ENCODE peak calls at places on chromosomes 5 and 9, in four cellular contexts. J, N, C and V are unnamed samples.

GRCh38 chr5:136295914-136296313 is 69.4 kb downstream of the TRPC7 start:
- DNase-seq in J (no peak), N (no peak), C (no peak), V (no peak)

GRCh38 chr5:60445427-60445826 is 254.5 kb downstream of the DEPDC1B start:
- DNase-seq in J (no peak), N (no peak), C (no peak), V (no peak)

GRCh38 chr9:131503626-131504465 is 1.1 kb downstream of the POMT1 start:
- DNase-seq in J (no peak), N (no peak), C (peak), V (no peak)

GRCh38 chr9:135480071-135480941 is 724 bp downstream of the PPP1R26 start:
- DNase-seq in J (no peak), N (no peak), C (peak), V (no peak)

GRCh38 chr9:115127191-115127817 is 9.3 kb upstream of the TNC start:
- DNase-seq in J (no peak), N (no peak), C (no peak), V (no peak)

GRCh38 chr5:59793000-59793399 is 100.5 kb downstream of the PDE4D start:
- DNase-seq in J (no peak), N (no peak), C (peak), V (no peak)

GRCh38 chr5:124596595-124597388 is 149.6 kb downstream of the ZNF608 start:
- DNase-seq in J (peak), N (no peak), C (peak), V (no peak)

GRCh38 chr9:89874351-89875321 is 269.8 kb downstream of the GADD45G start:
- DNase-seq in J (no peak), N (no peak), C (no peak), V (no peak)

GRCh38 chr9:73152953-73153352 is 1.3 kb downstream of the ANXA1 start:
- DNase-seq in J (no peak), N (peak), C (no peak), V (no peak)

GRCh38 chr9:123460091-123460490 is 104.1 kb downstream of the CRB2 start:
- DNase-seq in J (no peak), N (no peak), C (no peak), V (no peak)

GRCh38 chr5:89537800-89538199 is 654.8 kb upstream of the MEF2C start:
- DNase-seq in J (no peak), N (no peak), C (no peak), V (no peak)

GRCh38 chr9:116191757-116192415 is 38.3 kb downstream of the PAPPA start:
- DNase-seq in J (no peak), N (no peak), C (peak), V (peak)

GRCh38 chr5:146359836-146360235 is 21.2 kb downstream of the POU4F3 start:
- DNase-seq in J (no peak), N (no peak), C (no peak), V (no peak)

GRCh38 chr9:96420468-96421219 is 2.5 kb upstream of the ZNF367 start:
- DNase-seq in J (peak), N (peak), C (peak), V (peak)

GRCh38 chr9:131407717-131408195 is 13.9 kb downstream of the PRRC2B start:
- DNase-seq in J (no peak), N (no peak), C (peak), V (peak)

GRCh38 chr5:100776244-100776643 is 126.8 kb downstream of the ST8SIA4 start:
- DNase-seq in J (no peak), N (no peak), C (no peak), V (no peak)

GRCh38 chr5:123037104-123037418 is 536 bp upstream of the PPIC start:
- DNase-seq in J (no peak), N (no peak), C (no peak), V (no peak)

GRCh38 chr5:79474416-79475173 is 39.3 kb downstream of the HOMER1 start:
- DNase-seq in J (no peak), N (no peak), C (no peak), V (no peak)

GRCh38 chr5:79475174-79475466 is 38.8 kb downstream of the HOMER1 start:
- DNase-seq in J (no peak), N (no peak), C (no peak), V (no peak)

GRCh38 chr5:79471556-79471955 is 42.4 kb downstream of the HOMER1 start:
- DNase-seq in J (no peak), N (no peak), C (no peak), V (no peak)
- TF ChIP-seq ZNF274 in J (no peak), N (no peak), C (no peak), V (no peak)

DNA sequence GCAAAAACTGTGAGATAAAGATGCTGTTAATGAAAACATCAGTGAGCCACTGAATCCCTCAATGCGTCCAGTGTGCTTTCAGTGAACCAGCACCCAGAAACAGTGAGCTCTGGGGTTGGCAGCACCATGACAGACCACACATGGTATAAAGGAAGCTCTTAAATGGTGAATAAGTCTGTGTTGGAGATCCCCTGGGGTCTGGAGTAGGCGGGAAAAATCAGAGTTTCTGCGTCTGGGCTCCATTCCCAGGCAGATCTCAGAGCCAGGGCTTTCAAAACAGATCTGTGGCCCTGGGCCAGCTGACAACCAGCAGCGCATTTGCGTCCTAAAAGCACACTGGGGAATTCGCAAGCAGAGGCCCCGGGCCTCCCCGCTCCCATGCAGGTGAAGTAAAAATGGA is 233.5 kb downstream of the FRMD3 start:
- DNase-seq in J (no peak), N (no peak), C (no peak), V (no peak)
- TF ChIP-seq ZNF274 in J (no peak), N (no peak), C (no peak), V (no peak)

GRCh38 chr9:126057036-126057435 is 269.6 kb upstream of the MVB12B start:
- DNase-seq in J (no peak), N (no peak), C (no peak), V (no peak)
- TF ChIP-seq ZNF274 in J (no peak), N (no peak), C (no peak), V (no peak)

GRCh38 chr9:136686534-136686793 is 793 bp downstream of the AGPAT2 start:
- DNase-seq in J (no peak), N (no peak), C (no peak), V (no peak)
- TF ChIP-seq ZNF274 in J (no peak), N (no peak), C (no peak), V (no peak)

DNA sequence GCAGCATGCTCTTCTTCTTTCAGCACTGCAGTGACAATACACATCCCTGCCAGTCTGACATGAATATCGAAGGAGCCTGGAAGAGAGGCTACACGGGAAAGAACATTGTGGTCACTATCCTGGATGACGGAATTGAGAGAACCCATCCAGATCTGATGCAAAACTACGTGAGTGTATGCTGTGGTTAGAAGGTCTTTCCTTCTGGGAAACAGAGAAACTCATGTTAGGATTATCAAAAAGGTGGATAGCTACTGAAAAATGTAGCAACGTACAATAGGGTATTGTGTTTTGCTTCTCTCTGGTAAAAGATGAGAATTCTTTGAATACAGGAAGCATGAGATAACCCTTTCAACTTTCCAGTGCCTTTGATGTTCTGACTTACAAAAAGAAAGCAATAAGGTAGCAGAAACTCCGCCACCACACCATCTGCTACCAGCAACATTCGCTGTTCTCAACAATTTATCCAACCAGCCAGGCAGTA is 133.3 kb downstream of the PCSK5 start:
- DNase-seq in J (peak), N (no peak), C (peak), V (no peak)
- TF ChIP-seq ZNF274 in J (no peak), N (no peak), C (no peak), V (no peak)

GRCh38 chr9:100602302-100602930 is 24.5 kb downstream of the CAVIN4 start:
- DNase-seq in J (peak), N (no peak), C (peak), V (peak)

GRCh38 chr9:100598641-100599145 is 20.8 kb downstream of the CAVIN4 start:
- DNase-seq in J (peak), N (no peak), C (peak), V (peak)

GRCh38 chr9:100600511-100601079 is 22.7 kb downstream of the CAVIN4 start:
- DNase-seq in J (no peak), N (no peak), C (no peak), V (no peak)

GRCh38 chr9:100597236-100597635 is 19.4 kb downstream of the CAVIN4 start:
- DNase-seq in J (no peak), N (no peak), C (no peak), V (no peak)

GRCh38 chr9:100601216-100601615 is 23.3 kb downstream of the CAVIN4 start:
- DNase-seq in J (peak), N (no peak), C (peak), V (peak)
- TF ChIP-seq ZNF274 in J (no peak), N (no peak), C (no peak), V (no peak)

GRCh38 chr5:5572010-5572982 is 149.8 kb downstream of the ICE1 start:
- DNase-seq in J (no peak), N (no peak), C (no peak), V (no peak)
- TF ChIP-seq ZNF274 in J (no peak), N (no peak), C (no peak), V (no peak)